ENCODE peak calls at places on chromosomes 11 and 22, in five cellular contexts. J is heart left ventricle, X is body of pancreas, L is IMR-90, D is transverse colon. P is an unnamed sample.

GRCh38 chr11:104772806-104773241 is 125.4 kb downstream of the CASP12 start:
- DNase-seq in J (no peak), X (no peak), L (peak), D (no peak), P (no peak)

GRCh38 chr11:73521621-73522020 is 76.3 kb downstream of the FAM168A start:
- DNase-seq in J (no peak), X (no peak), L (peak), D (no peak), P (no peak)

GRCh38 chr22:49997221-49997599 is 15.4 kb downstream of the IL17REL start:
- DNase-seq in J (no peak), X (peak), L (no peak), D (peak), P (no peak)

GRCh38 chr11:78783301-78783700 is 208.6 kb upstream of the NARS2 start:
- DNase-seq in J (no peak), X (no peak), L (no peak), D (no peak), P (no peak)

GRCh38 chr11:72528121-72528520 is 93.8 kb upstream of the CLPB start:
- DNase-seq in J (no peak), X (no peak), L (no peak), D (no peak), P (no peak)

GRCh38 chr11:26992031-26992541 is 1.8 kb upstream of the FIBIN start:
- DNase-seq in J (no peak), X (no peak), L (peak), D (no peak), P (no peak)

GRCh38 chr11:128633384-128633965 is 46.1 kb upstream of the ETS1 start:
- DNase-seq in J (no peak), X (no peak), L (no peak), D (no peak), P (peak)

GRCh38 chr11:123197711-123198110 is 2.7 kb upstream of the CLMP start:
- DNase-seq in J (no peak), X (no peak), L (peak), D (no peak), P (no peak)

GRCh38 chr11:103494491-103494890 is 385.3 kb downstream of the DYNC2H1 start:
- DNase-seq in J (no peak), X (no peak), L (no peak), D (no peak), P (no peak)

GRCh38 chr11:67776834-67777530 is 102.6 kb upstream of the ALDH3B2 start:
- DNase-seq in J (no peak), X (no peak), L (no peak), D (no peak), P (no peak)

GRCh38 chr22:47727656-47728055 is 965.2 kb downstream of the TBC1D22A start:
- DNase-seq in J (no peak), X (no peak), L (no peak), D (no peak), P (no peak)

GRCh38 chr11:33387996-33388395 is 130.8 kb downstream of the HIPK3 start:
- DNase-seq in J (no peak), X (no peak), L (no peak), D (no peak), P (no peak)

GRCh38 chr11:94329501-94329900 is 25.1 kb downstream of the IZUMO1R start:
- DNase-seq in J (no peak), X (no peak), L (no peak), D (no peak), P (no peak)

GRCh38 chr22:21819183-21819770 is 48.2 kb downstream of the MAPK1 start:
- DNase-seq in J (no peak), X (no peak), L (no peak), D (no peak), P (peak)

GRCh38 chr22:31343235-31344191 is 2.6 kb downstream of the PATZ1 start:
- DNase-seq in J (peak), X (peak), L (peak), D (peak), P (no peak)

GRCh38 chr22:30753701-30754100 is 59.0 kb downstream of the OSBP2 start:
- DNase-seq in J (no peak), X (no peak), L (no peak), D (no peak), P (no peak)

GRCh38 chr11:110362916-110363574 is 66.6 kb upstream of the RDX start:
- DNase-seq in J (no peak), X (peak), L (no peak), D (no peak), P (peak)

GRCh38 chr11:75453916-75454655 is 21.1 kb upstream of the KLHL35 start:
- DNase-seq in J (no peak), X (no peak), L (peak), D (no peak), P (no peak)

GRCh38 chr22:48181168-48181955 is 1418.9 kb downstream of the TBC1D22A start:
- DNase-seq in J (no peak), X (no peak), L (no peak), D (no peak), P (no peak)

GRCh38 chr22:44364750-44365118 is 52.0 kb upstream of the SHISAL1 start:
- DNase-seq in J (peak), X (no peak), L (no peak), D (no peak), P (no peak)

GRCh38 chr11:31711137-31711536 is 100.0 kb downstream of the PAX6 start:
- DNase-seq in J (no peak), X (no peak), L (no peak), D (no peak), P (no peak)

GRCh38 chr11:60589611-60590010 is 74.4 kb downstream of the MS4A13 start:
- DNase-seq in J (no peak), X (no peak), L (no peak), D (no peak), P (no peak)

GRCh38 chr11:120205596-120206161 is 5.2 kb upstream of the OAF start:
- DNase-seq in J (peak), X (no peak), L (peak), D (no peak), P (no peak)

GRCh38 chr11:10454902-10455631 is at the start of gene AMPD3:
- DNase-seq in J (no peak), X (peak), L (peak), D (peak), P (no peak)

GRCh38 chr11:35166369-35167360 is 27.7 kb downstream of the CD44 start:
- DNase-seq in J (no peak), X (no peak), L (peak), D (no peak), P (no peak)

GRCh38 chr22:44217346-44217745 is 36.6 kb downstream of the PARVG start:
- DNase-seq in J (no peak), X (no peak), L (no peak), D (no peak), P (peak)

GRCh38 chr22:31575190-31575589 is 78.9 kb downstream of the SFI1 start:
- DNase-seq in J (no peak), X (no peak), L (no peak), D (no peak), P (no peak)

GRCh38 chr22:25062378-25063095 is 110.0 kb downstream of the KIAA1671 start:
- DNase-seq in J (no peak), X (peak), L (no peak), D (peak), P (no peak)

GRCh38 chr11:8656291-8656690 is 26.2 kb downstream of the TRIM66 start:
- DNase-seq in J (no peak), X (no peak), L (no peak), D (no peak), P (no peak)

GRCh38 chr11:45756384-45757010 is 48.5 kb upstream of the SLC35C1 start:
- DNase-seq in J (no peak), X (no peak), L (no peak), D (no peak), P (no peak)

GRCh38 chr11:3674189-3674588 is 3.0 kb upstream of the CHRNA10 start:
- DNase-seq in J (no peak), X (no peak), L (peak), D (no peak), P (no peak)

GRCh38 chr22:47550524-47551437 is 788.3 kb downstream of the TBC1D22A start:
- DNase-seq in J (no peak), X (no peak), L (no peak), D (no peak), P (no peak)

GRCh38 chr11:133291672-133292265 is 240.5 kb downstream of the OPCML start:
- DNase-seq in J (no peak), X (no peak), L (no peak), D (no peak), P (no peak)
- H3K27ac ChIP-seq in J (no peak), X (no peak), L (no peak), D (no peak), P (no peak)

DNA sequence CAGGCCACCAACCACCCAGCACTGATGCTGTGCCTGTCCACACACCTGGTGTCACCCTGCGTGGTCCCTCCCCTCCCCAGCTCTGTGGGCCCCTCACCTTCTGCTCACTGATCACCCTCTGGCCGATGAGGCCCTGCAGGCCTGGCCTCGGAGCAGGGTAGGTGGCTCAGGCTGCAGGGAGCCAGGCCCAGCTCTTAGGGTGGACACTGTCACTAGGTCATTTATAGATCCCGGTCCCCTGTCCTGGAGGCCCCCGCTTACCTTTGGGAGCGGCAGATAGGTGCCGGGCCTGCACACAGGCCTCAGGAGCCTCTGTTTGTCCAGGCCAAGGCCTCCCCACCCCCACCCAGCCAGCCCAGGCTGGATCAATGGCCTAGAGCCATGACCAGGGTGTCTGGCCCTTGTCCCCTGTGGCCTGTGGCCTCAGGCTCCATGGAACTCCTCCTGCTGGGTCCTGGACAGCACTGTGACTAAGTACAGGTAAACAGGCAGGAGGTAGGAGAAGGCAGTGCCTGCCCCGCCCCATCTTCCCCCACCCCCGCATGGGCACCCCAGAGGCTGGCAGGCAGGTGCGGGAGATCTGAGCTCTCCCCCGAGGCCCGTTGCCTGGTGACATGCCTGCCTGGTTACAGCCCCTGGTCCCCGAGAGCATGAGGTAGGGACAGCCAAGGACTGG is at the start of gene TMPRSS6:
- DNase-seq in J (no peak), X (no peak), L (no peak), D (no peak), P (no peak)
- TF ChIP-seq POLR2A in J (no peak), X (no peak), L (no peak), D (no peak), P (no peak)

GRCh38 chr11:30321321-30321720 is 1.6 kb upstream of the ARL14EP start:
- DNase-seq in J (no peak), X (no peak), L (no peak), D (no peak), P (no peak)

GRCh38 chr11:30322826-30323710 is at the start of gene ARL14EP:
- DNase-seq in J (peak), X (peak), L (peak), D (peak), P (peak)

GRCh38 chr11:30326911-30327310 is 4.0 kb downstream of the ARL14EP start:
- DNase-seq in J (no peak), X (no peak), L (no peak), D (no peak), P (no peak)

GRCh38 chr11:30326114-30326783 is 3.3 kb downstream of the ARL14EP start:
- DNase-seq in J (no peak), X (no peak), L (peak), D (no peak), P (no peak)

GRCh38 chr11:30322162-30322561 is 742 bp upstream of the ARL14EP start:
- DNase-seq in J (no peak), X (no peak), L (no peak), D (no peak), P (no peak)
- H3K27ac ChIP-seq in J (no peak), X (peak), L (no peak), D (no peak), P (peak)

GRCh38 chr11:65448074-65448417 is 25.4 kb downstream of the NEAT1 start:
- DNase-seq in J (no peak), X (no peak), L (peak), D (no peak), P (no peak)

GRCh38 chr11:65444314-65445051 is 21.9 kb downstream of the NEAT1 start:
- DNase-seq in J (peak), X (peak), L (peak), D (no peak), P (peak)

GRCh38 chr11:65445101-65445603 is 22.6 kb downstream of the NEAT1 start:
- DNase-seq in J (no peak), X (peak), L (peak), D (no peak), P (no peak)

GRCh38 chr11:65446446-65447277 is 24.1 kb downstream of the NEAT1 start:
- DNase-seq in J (peak), X (peak), L (peak), D (no peak), P (peak)

GRCh38 chr11:65445604-65446445 is 23.2 kb downstream of the NEAT1 start:
- DNase-seq in J (no peak), X (peak), L (peak), D (no peak), P (no peak)
- TF ChIP-seq POLR2A in J (peak), X (no peak), L (peak), D (no peak), P (no peak)

GRCh38 chr11:85974126-85974525 is 94.8 kb downstream of the PICALM start:
- DNase-seq in J (no peak), X (no peak), L (peak), D (no peak), P (no peak)
- H3K27ac ChIP-seq in J (no peak), X (no peak), L (no peak), D (no peak), P (peak)

GRCh38 chr22:37643225-37643847 is 3.9 kb downstream of the SH3BP1 start:
- DNase-seq in J (peak), X (peak), L (peak), D (peak), P (peak)
- TF ChIP-seq POLR2A in J (no peak), X (no peak), L (no peak), D (no peak), P (no peak)

DNA sequence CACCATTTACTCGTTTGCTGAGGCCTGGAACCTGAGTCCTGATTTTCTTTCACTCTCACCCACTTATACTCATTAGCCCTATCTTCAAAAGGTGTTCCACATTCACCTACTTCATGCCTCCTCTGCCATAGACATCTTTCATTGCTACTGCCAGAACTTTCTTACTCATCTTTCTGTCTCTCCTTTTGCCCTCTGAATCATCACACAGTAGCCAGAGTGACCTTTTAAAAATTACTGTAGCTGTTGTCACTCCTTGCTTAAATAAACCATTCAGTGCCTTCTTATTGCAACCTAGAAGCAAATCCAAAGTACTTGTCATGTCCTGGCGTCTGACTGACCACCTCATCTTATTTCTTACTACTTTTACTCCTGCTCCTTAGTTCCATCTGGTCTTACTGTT is 38.2 kb downstream of the ATXN10 start:
- DNase-seq in J (no peak), X (no peak), L (peak), D (no peak), P (no peak)
- H3K27ac ChIP-seq in J (no peak), X (no peak), L (no peak), D (no peak), P (no peak)

DNA sequence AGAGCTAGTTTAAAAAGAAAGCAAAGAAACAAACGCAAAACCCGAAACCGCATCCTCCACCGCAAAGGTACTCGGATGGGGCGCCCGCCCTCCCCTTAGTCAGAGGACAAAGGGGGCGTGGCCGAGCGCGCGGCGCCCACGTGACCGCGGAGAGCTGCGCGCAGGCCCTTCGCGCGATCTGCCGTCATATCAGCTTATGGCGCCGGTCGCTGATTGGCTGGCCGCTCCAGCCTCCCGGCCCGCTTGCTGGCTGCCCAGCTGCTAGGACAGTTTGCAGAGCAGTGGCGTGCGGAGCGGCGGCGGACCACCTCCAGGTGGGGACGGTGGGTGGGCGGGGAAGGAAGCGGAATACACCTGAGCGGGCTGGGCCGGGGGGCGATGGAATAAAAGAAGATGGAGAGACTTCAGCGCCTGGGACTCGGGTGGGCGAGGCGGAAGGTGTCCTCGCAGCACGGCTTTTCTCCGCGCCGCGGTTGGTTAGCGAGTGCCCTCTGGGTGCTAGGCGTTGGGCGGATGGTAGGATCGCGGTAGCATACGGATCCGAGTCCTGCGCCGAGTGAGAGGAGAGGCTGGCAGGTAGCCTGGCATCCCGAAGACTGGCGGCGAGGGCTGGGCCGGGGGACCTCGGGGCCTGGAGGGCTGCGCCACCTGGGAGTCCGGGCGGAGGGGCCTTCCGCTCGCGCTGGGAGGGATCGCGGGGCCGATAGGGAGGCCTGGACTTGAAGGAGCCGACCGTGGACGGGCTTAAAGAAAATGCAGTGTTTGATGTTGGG is at the start of gene SC5D:
- DNase-seq in J (peak), X (peak), L (peak), D (peak), P (peak)
- TF ChIP-seq POLR2A in J (peak), X (peak), L (peak), D (peak), P (peak)